ENCODE peak calls at places on chromosomes 3 and 15, in six cellular contexts. One of them, this sample, is unnamed.

GRCh38 chr3:97991278-97991652 is 19.0 kb upstream of the RIOX2 start:
- DNase-seq in fibroblast of mammary gland: no peak
- DNase-seq in endothelial cell: no peak
- DNase-seq in heart right ventricle: no peak
- DNase-seq in neural crest cell: no peak
- DNase-seq in adrenal gland: no peak
- DNase-seq in this sample: no peak

GRCh38 chr3:147191795-147192385 is 214.5 kb downstream of the ZIC4 start:
- DNase-seq in neural crest cell: peak
- DNase-seq in adrenal gland: peak
- DNase-seq in heart right ventricle: peak
- DNase-seq in fibroblast of mammary gland: peak
- DNase-seq in endothelial cell: peak
- DNase-seq in this sample: no peak

GRCh38 chr3:171704002-171704401 is 106.3 kb downstream of the PLD1 start:
- DNase-seq in endothelial cell: no peak
- DNase-seq in neural crest cell: no peak
- DNase-seq in adrenal gland: no peak
- DNase-seq in fibroblast of mammary gland: peak
- DNase-seq in heart right ventricle: no peak
- DNase-seq in this sample: peak

GRCh38 chr15:41584636-41585139 is 25.7 kb downstream of the TYRO3 start:
- DNase-seq in heart right ventricle: no peak
- DNase-seq in neural crest cell: no peak
- DNase-seq in endothelial cell: no peak
- DNase-seq in fibroblast of mammary gland: no peak
- DNase-seq in adrenal gland: no peak
- DNase-seq in this sample: no peak

GRCh38 chr3:29171583-29171990 is 109.3 kb upstream of the RBMS3 start:
- DNase-seq in neural crest cell: no peak
- DNase-seq in fibroblast of mammary gland: peak
- DNase-seq in heart right ventricle: no peak
- DNase-seq in adrenal gland: no peak
- DNase-seq in endothelial cell: no peak
- DNase-seq in this sample: no peak

GRCh38 chr3:135760581-135760980 is 204.9 kb upstream of the PPP2R3A start:
- DNase-seq in heart right ventricle: no peak
- DNase-seq in adrenal gland: no peak
- DNase-seq in neural crest cell: no peak
- DNase-seq in endothelial cell: no peak
- DNase-seq in fibroblast of mammary gland: no peak
- DNase-seq in this sample: no peak

GRCh38 chr3:50749822-50750221 is 75.1 kb downstream of the DOCK3 start:
- DNase-seq in adrenal gland: no peak
- DNase-seq in neural crest cell: no peak
- DNase-seq in endothelial cell: no peak
- DNase-seq in heart right ventricle: no peak
- DNase-seq in fibroblast of mammary gland: no peak
- DNase-seq in this sample: no peak

GRCh38 chr3:88133711-88134263 is 16.0 kb upstream of the C3orf38 start:
- DNase-seq in neural crest cell: no peak
- DNase-seq in fibroblast of mammary gland: no peak
- DNase-seq in adrenal gland: no peak
- DNase-seq in endothelial cell: no peak
- DNase-seq in heart right ventricle: no peak
- DNase-seq in this sample: no peak

GRCh38 chr3:159787191-159787590 is 201.4 kb upstream of the IL12A start:
- DNase-seq in endothelial cell: no peak
- DNase-seq in fibroblast of mammary gland: peak
- DNase-seq in adrenal gland: no peak
- DNase-seq in heart right ventricle: no peak
- DNase-seq in neural crest cell: no peak
- DNase-seq in this sample: no peak

GRCh38 chr3:193826126-193826795 is 233.3 kb downstream of the OPA1 start:
- DNase-seq in adrenal gland: peak
- DNase-seq in neural crest cell: no peak
- DNase-seq in endothelial cell: no peak
- DNase-seq in fibroblast of mammary gland: peak
- DNase-seq in heart right ventricle: peak
- DNase-seq in this sample: no peak

GRCh38 chr3:154428369-154429206 is 1.4 kb downstream of the GPR149 start:
- DNase-seq in heart right ventricle: no peak
- DNase-seq in adrenal gland: no peak
- DNase-seq in neural crest cell: no peak
- DNase-seq in fibroblast of mammary gland: no peak
- DNase-seq in endothelial cell: peak
- DNase-seq in this sample: no peak

DNA sequence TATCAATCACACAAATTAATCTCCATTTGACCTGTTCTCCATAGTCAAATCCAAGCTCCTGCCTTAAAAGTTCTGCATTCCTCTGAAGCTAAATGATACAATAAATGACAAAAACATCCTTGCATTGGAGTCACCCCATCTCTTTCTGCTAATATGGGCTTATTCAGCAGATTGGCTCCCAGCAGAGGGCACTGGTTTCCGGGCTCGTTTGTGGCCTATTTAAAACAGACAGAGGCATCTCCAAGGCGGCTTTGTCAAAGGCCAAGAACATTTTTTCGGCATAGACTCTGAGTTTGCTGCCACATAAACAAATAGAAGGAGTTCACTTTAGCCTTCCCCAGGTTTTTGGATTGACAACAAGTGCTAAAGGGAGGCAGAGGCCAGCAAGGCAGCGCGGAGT is 204.4 kb upstream of the RASGRP1 start:
- DNase-seq in neural crest cell: peak
- DNase-seq in fibroblast of mammary gland: peak
- DNase-seq in adrenal gland: peak
- DNase-seq in heart right ventricle: no peak
- DNase-seq in endothelial cell: peak
- DNase-seq in this sample: no peak
- TF ChIP-seq CTCF in neural crest cell: peak
- TF ChIP-seq CTCF in fibroblast of mammary gland: peak
- TF ChIP-seq CTCF in adrenal gland: no peak
- TF ChIP-seq CTCF in heart right ventricle: no peak
- TF ChIP-seq CTCF in endothelial cell: no peak
- TF ChIP-seq CTCF in this sample: no peak

GRCh38 chr3:89250742-89251141 is 143.3 kb downstream of the EPHA3 start:
- DNase-seq in neural crest cell: no peak
- DNase-seq in fibroblast of mammary gland: no peak
- DNase-seq in endothelial cell: no peak
- DNase-seq in heart right ventricle: no peak
- DNase-seq in adrenal gland: no peak
- DNase-seq in this sample: no peak

GRCh38 chr3:89246326-89246725 is 138.9 kb downstream of the EPHA3 start:
- DNase-seq in adrenal gland: no peak
- DNase-seq in fibroblast of mammary gland: no peak
- DNase-seq in neural crest cell: peak
- DNase-seq in heart right ventricle: no peak
- DNase-seq in endothelial cell: peak
- DNase-seq in this sample: no peak
- TF ChIP-seq CTCF in adrenal gland: no peak
- TF ChIP-seq CTCF in fibroblast of mammary gland: no peak
- TF ChIP-seq CTCF in neural crest cell: no peak
- TF ChIP-seq CTCF in heart right ventricle: no peak
- TF ChIP-seq CTCF in endothelial cell: peak
- TF ChIP-seq CTCF in this sample: no peak

DNA sequence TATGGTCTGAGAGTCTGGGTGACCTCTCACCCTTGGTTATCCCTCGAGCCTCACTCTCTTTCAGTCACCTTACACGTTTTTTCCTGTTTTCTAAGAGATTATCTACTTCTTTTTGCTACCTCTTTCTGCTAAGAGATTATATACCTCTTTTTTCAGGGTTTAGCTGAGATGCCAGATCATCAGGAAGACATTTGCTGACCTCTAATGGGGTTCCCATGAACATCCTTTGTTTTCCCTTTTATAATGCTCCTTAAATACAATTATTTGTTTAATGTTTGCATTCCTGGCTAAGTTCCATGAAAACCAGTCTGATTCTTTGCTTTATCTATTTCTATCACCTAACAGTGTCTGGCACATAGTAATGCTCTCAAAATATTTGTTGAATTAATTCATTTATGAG is 39.6 kb downstream of the LEKR1 start:
- DNase-seq in endothelial cell: no peak
- DNase-seq in fibroblast of mammary gland: peak
- DNase-seq in neural crest cell: no peak
- DNase-seq in adrenal gland: no peak
- DNase-seq in heart right ventricle: no peak
- DNase-seq in this sample: no peak
- TF ChIP-seq CTCF in endothelial cell: no peak
- TF ChIP-seq CTCF in fibroblast of mammary gland: peak
- TF ChIP-seq CTCF in neural crest cell: no peak
- TF ChIP-seq CTCF in adrenal gland: no peak
- TF ChIP-seq CTCF in heart right ventricle: no peak
- TF ChIP-seq CTCF in this sample: no peak

GRCh38 chr3:186088335-186088734 is 20.6 kb downstream of the ETV5 start:
- DNase-seq in adrenal gland: no peak
- DNase-seq in fibroblast of mammary gland: no peak
- DNase-seq in neural crest cell: no peak
- DNase-seq in endothelial cell: no peak
- DNase-seq in heart right ventricle: no peak
- DNase-seq in this sample: no peak
- TF ChIP-seq CTCF in adrenal gland: no peak
- TF ChIP-seq CTCF in fibroblast of mammary gland: no peak
- TF ChIP-seq CTCF in neural crest cell: no peak
- TF ChIP-seq CTCF in endothelial cell: no peak
- TF ChIP-seq CTCF in heart right ventricle: no peak
- TF ChIP-seq CTCF in this sample: no peak

This sample was measured in natural killer cell.